ENCODE peak calls at places on chromosome 17, in seven cellular contexts. E, P, H, D, S, F and X are unnamed samples.
A peak's percentile ranks its signal among the peaks of the same experiment; 100 is the strongest.

GRCh38 chr17:76957600-76958464 is 89.6 kb downstream of the MGAT5B start:
- DNase-seq in E (no peak), P (no peak), H (no peak), D (no peak), S (no peak), F (peak; percentile 55), X (no peak)

GRCh38 chr17:21823643-21824042 is 131.3 kb downstream of the KCNJ18 start:
- DNase-seq in E (no peak), P (no peak), H (no peak), D (no peak), S (no peak), F (no peak), X (peak; percentile 1)

GRCh38 chr17:64779344-64780095 is 117.4 kb upstream of the SMURF2 start:
- DNase-seq in E (no peak), P (no peak), H (no peak), D (no peak), S (no peak), F (no peak), X (peak; percentile 20)

GRCh38 chr17:46853896-46854444 is 2.6 kb downstream of the WNT9B start:
- DNase-seq in E (no peak), P (no peak), H (no peak), D (no peak), S (no peak), F (no peak), X (no peak)

GRCh38 chr17:41419712-41420111 is 4.7 kb downstream of the KRT37 start:
- DNase-seq in E (no peak), P (no peak), H (no peak), D (no peak), S (no peak), F (no peak), X (no peak)

GRCh38 chr17:76415786-76416185 is 31.4 kb downstream of the SPHK1 start:
- DNase-seq in E (no peak), P (no peak), H (no peak), D (no peak), S (no peak), F (no peak), X (no peak)

GRCh38 chr17:62792122-62792800 is 15.9 kb downstream of the MARCHF10 start:
- DNase-seq in E (no peak), P (no peak), H (peak; percentile 72), D (peak; percentile 29), S (no peak), F (peak; percentile 71), X (no peak)

GRCh38 chr17:62781356-62781755 is 26.8 kb downstream of the MARCHF10 start:
- DNase-seq in E (no peak), P (no peak), H (no peak), D (no peak), S (no peak), F (no peak), X (no peak)

GRCh38 chr17:39676198-39676819 is 8.1 kb downstream of the PNMT start:
- DNase-seq in E (peak; percentile 71), P (no peak), H (peak; percentile 83), D (peak; percentile 46), S (peak; percentile 47), F (no peak), X (peak; percentile 78)

GRCh38 chr17:42274273-42274542 is 2.0 kb downstream of the STAT5B start:
- DNase-seq in E (no peak), P (no peak), H (no peak), D (no peak), S (no peak), F (no peak), X (no peak)